ENCODE peak calls at places on chromosomes 2 and 18, in ten cellular contexts. One of them, this sample, is unnamed.

GRCh38 chr2:221018262-221018661 is 553.8 kb downstream of the EPHA4 start:
- DNase-seq in AG04450: no peak
- DNase-seq in adrenal gland: no peak
- DNase-seq in neural progenitor cell: peak
- DNase-seq in hepatocyte: no peak
- DNase-seq in PC-3: no peak
- DNase-seq in transverse colon: no peak
- DNase-seq in OCI-LY7: no peak
- DNase-seq in H9: no peak
- DNase-seq in fibroblast of lung: no peak
- DNase-seq in this sample: no peak

GRCh38 chr2:136112317-136112891 is 5.5 kb downstream of the CXCR4 start:
- DNase-seq in AG04450: no peak
- DNase-seq in adrenal gland: no peak
- DNase-seq in neural progenitor cell: peak
- DNase-seq in hepatocyte: no peak
- DNase-seq in PC-3: no peak
- DNase-seq in transverse colon: no peak
- DNase-seq in OCI-LY7: no peak
- DNase-seq in H9: no peak
- DNase-seq in fibroblast of lung: no peak
- DNase-seq in this sample: no peak

GRCh38 chr18:31558567-31558966 is 33.1 kb upstream of the TTR start:
- DNase-seq in AG04450: no peak
- DNase-seq in adrenal gland: no peak
- DNase-seq in neural progenitor cell: no peak
- DNase-seq in hepatocyte: no peak
- DNase-seq in PC-3: no peak
- DNase-seq in transverse colon: no peak
- DNase-seq in OCI-LY7: no peak
- DNase-seq in H9: no peak
- DNase-seq in fibroblast of lung: no peak
- DNase-seq in this sample: no peak

GRCh38 chr18:59047321-59047991 is 92.2 kb upstream of the SEC11C start:
- DNase-seq in AG04450: no peak
- DNase-seq in adrenal gland: no peak
- DNase-seq in neural progenitor cell: no peak
- DNase-seq in hepatocyte: no peak
- DNase-seq in PC-3: no peak
- DNase-seq in transverse colon: no peak
- DNase-seq in OCI-LY7: no peak
- DNase-seq in H9: no peak
- DNase-seq in fibroblast of lung: no peak
- DNase-seq in this sample: no peak

GRCh38 chr2:26474261-26474785 is 3.6 kb downstream of the OTOF start:
- DNase-seq in AG04450: no peak
- DNase-seq in adrenal gland: no peak
- DNase-seq in neural progenitor cell: no peak
- DNase-seq in hepatocyte: no peak
- DNase-seq in PC-3: no peak
- DNase-seq in transverse colon: no peak
- DNase-seq in OCI-LY7: no peak
- DNase-seq in H9: no peak
- DNase-seq in fibroblast of lung: no peak
- DNase-seq in this sample: no peak

GRCh38 chr2:30113617-30114293 is 33.1 kb upstream of the YPEL5 start:
- DNase-seq in AG04450: peak
- DNase-seq in adrenal gland: peak
- DNase-seq in neural progenitor cell: no peak
- DNase-seq in hepatocyte: peak
- DNase-seq in PC-3: peak
- DNase-seq in transverse colon: no peak
- DNase-seq in OCI-LY7: no peak
- DNase-seq in H9: no peak
- DNase-seq in fibroblast of lung: peak
- DNase-seq in this sample: no peak

GRCh38 chr2:178484245-178485041 is 4.2 kb downstream of the PLEKHA3 start:
- DNase-seq in AG04450: no peak
- DNase-seq in adrenal gland: peak
- DNase-seq in neural progenitor cell: no peak
- DNase-seq in hepatocyte: peak
- DNase-seq in PC-3: peak
- DNase-seq in transverse colon: no peak
- DNase-seq in OCI-LY7: no peak
- DNase-seq in H9: no peak
- DNase-seq in fibroblast of lung: peak
- DNase-seq in this sample: no peak

GRCh38 chr2:46275995-46276394 is 21.2 kb upstream of the EPAS1 start:
- DNase-seq in AG04450: no peak
- DNase-seq in adrenal gland: peak
- DNase-seq in neural progenitor cell: peak
- DNase-seq in hepatocyte: no peak
- DNase-seq in PC-3: no peak
- DNase-seq in transverse colon: peak
- DNase-seq in OCI-LY7: no peak
- DNase-seq in H9: peak
- DNase-seq in fibroblast of lung: peak
- DNase-seq in this sample: no peak

GRCh38 chr2:32647180-32647651 is 19.4 kb downstream of the TTC27 start:
- DNase-seq in AG04450: peak
- DNase-seq in adrenal gland: no peak
- DNase-seq in neural progenitor cell: no peak
- DNase-seq in hepatocyte: no peak
- DNase-seq in PC-3: no peak
- DNase-seq in transverse colon: no peak
- DNase-seq in OCI-LY7: no peak
- DNase-seq in H9: no peak
- DNase-seq in fibroblast of lung: peak
- DNase-seq in this sample: no peak

GRCh38 chr2:225468131-225468530 is 68.6 kb downstream of the NYAP2 start:
- DNase-seq in AG04450: no peak
- DNase-seq in adrenal gland: no peak
- DNase-seq in neural progenitor cell: no peak
- DNase-seq in hepatocyte: no peak
- DNase-seq in PC-3: no peak
- DNase-seq in transverse colon: no peak
- DNase-seq in OCI-LY7: no peak
- DNase-seq in H9: no peak
- DNase-seq in fibroblast of lung: peak
- DNase-seq in this sample: no peak

GRCh38 chr2:47073641-47074040 is 81.5 kb downstream of the STPG4 start:
- DNase-seq in AG04450: no peak
- DNase-seq in adrenal gland: no peak
- DNase-seq in neural progenitor cell: no peak
- DNase-seq in hepatocyte: no peak
- DNase-seq in PC-3: no peak
- DNase-seq in transverse colon: peak
- DNase-seq in OCI-LY7: no peak
- DNase-seq in H9: no peak
- DNase-seq in fibroblast of lung: no peak
- DNase-seq in this sample: no peak

GRCh38 chr18:58394607-58395425 is 234.1 kb downstream of the ALPK2 start:
- DNase-seq in AG04450: no peak
- DNase-seq in adrenal gland: no peak
- DNase-seq in neural progenitor cell: no peak
- DNase-seq in hepatocyte: no peak
- DNase-seq in PC-3: no peak
- DNase-seq in transverse colon: no peak
- DNase-seq in OCI-LY7: no peak
- DNase-seq in H9: peak
- DNase-seq in fibroblast of lung: peak
- DNase-seq in this sample: no peak

GRCh38 chr2:143553261-143553660 is 424.0 kb downstream of the ARHGAP15 start:
- DNase-seq in AG04450: no peak
- DNase-seq in adrenal gland: no peak
- DNase-seq in neural progenitor cell: no peak
- DNase-seq in hepatocyte: no peak
- DNase-seq in PC-3: no peak
- DNase-seq in transverse colon: no peak
- DNase-seq in OCI-LY7: no peak
- DNase-seq in H9: no peak
- DNase-seq in fibroblast of lung: no peak
- DNase-seq in this sample: no peak

GRCh38 chr2:216548901-216549321 is 50.3 kb downstream of the RPL37A start:
- DNase-seq in AG04450: no peak
- DNase-seq in adrenal gland: no peak
- DNase-seq in neural progenitor cell: no peak
- DNase-seq in hepatocyte: no peak
- DNase-seq in PC-3: no peak
- DNase-seq in transverse colon: no peak
- DNase-seq in OCI-LY7: no peak
- DNase-seq in H9: no peak
- DNase-seq in fibroblast of lung: no peak
- DNase-seq in this sample: no peak

GRCh38 chr2:20484810-20485611 is 38.1 kb downstream of the RHOB start:
- DNase-seq in AG04450: no peak
- DNase-seq in adrenal gland: no peak
- DNase-seq in neural progenitor cell: no peak
- DNase-seq in hepatocyte: no peak
- DNase-seq in PC-3: no peak
- DNase-seq in transverse colon: no peak
- DNase-seq in OCI-LY7: no peak
- DNase-seq in H9: no peak
- DNase-seq in fibroblast of lung: no peak
- DNase-seq in this sample: no peak

GRCh38 chr2:150469706-150470105 is 17.8 kb downstream of the RND3 start:
- DNase-seq in AG04450: no peak
- DNase-seq in adrenal gland: no peak
- DNase-seq in neural progenitor cell: no peak
- DNase-seq in hepatocyte: no peak
- DNase-seq in PC-3: no peak
- DNase-seq in transverse colon: no peak
- DNase-seq in OCI-LY7: no peak
- DNase-seq in H9: no peak
- DNase-seq in fibroblast of lung: no peak
- DNase-seq in this sample: no peak

GRCh38 chr2:128284037-128284441 is 34.6 kb downstream of the HS6ST1 start:
- DNase-seq in AG04450: no peak
- DNase-seq in adrenal gland: no peak
- DNase-seq in neural progenitor cell: no peak
- DNase-seq in hepatocyte: no peak
- DNase-seq in PC-3: no peak
- DNase-seq in transverse colon: no peak
- DNase-seq in OCI-LY7: no peak
- DNase-seq in H9: no peak
- DNase-seq in fibroblast of lung: no peak
- DNase-seq in this sample: no peak

GRCh38 chr2:85924522-85924921 is 35.7 kb upstream of the ST3GAL5 start:
- DNase-seq in AG04450: no peak
- DNase-seq in adrenal gland: peak
- DNase-seq in neural progenitor cell: no peak
- DNase-seq in hepatocyte: peak
- DNase-seq in PC-3: peak
- DNase-seq in transverse colon: peak
- DNase-seq in OCI-LY7: no peak
- DNase-seq in H9: no peak
- DNase-seq in fibroblast of lung: peak
- DNase-seq in this sample: no peak

GRCh38 chr2:120344214-120344990 is 1.5 kb upstream of the INHBB start:
- DNase-seq in AG04450: no peak
- DNase-seq in adrenal gland: no peak
- DNase-seq in neural progenitor cell: peak
- DNase-seq in hepatocyte: peak
- DNase-seq in PC-3: peak
- DNase-seq in transverse colon: no peak
- DNase-seq in OCI-LY7: no peak
- DNase-seq in H9: peak
- DNase-seq in fibroblast of lung: peak
- DNase-seq in this sample: no peak
- H3K27ac ChIP-seq in AG04450: no peak
- H3K27ac ChIP-seq in adrenal gland: no peak
- H3K27ac ChIP-seq in neural progenitor cell: no peak
- H3K27ac ChIP-seq in hepatocyte: no peak
- H3K27ac ChIP-seq in PC-3: peak
- H3K27ac ChIP-seq in transverse colon: no peak
- H3K27ac ChIP-seq in OCI-LY7: no peak
- H3K27ac ChIP-seq in H9: no peak
- H3K27ac ChIP-seq in fibroblast of lung: no peak
- H3K27ac ChIP-seq in this sample: peak

GRCh38 chr2:42927334-42928160 is 135.2 kb upstream of the HAAO start:
- DNase-seq in AG04450: no peak
- DNase-seq in adrenal gland: no peak
- DNase-seq in neural progenitor cell: peak
- DNase-seq in hepatocyte: no peak
- DNase-seq in PC-3: no peak
- DNase-seq in transverse colon: no peak
- DNase-seq in OCI-LY7: no peak
- DNase-seq in H9: no peak
- DNase-seq in fibroblast of lung: no peak
- DNase-seq in this sample: no peak
- H3K27ac ChIP-seq in AG04450: no peak
- H3K27ac ChIP-seq in adrenal gland: peak
- H3K27ac ChIP-seq in neural progenitor cell: peak
- H3K27ac ChIP-seq in hepatocyte: peak
- H3K27ac ChIP-seq in PC-3: no peak
- H3K27ac ChIP-seq in transverse colon: peak
- H3K27ac ChIP-seq in OCI-LY7: no peak
- H3K27ac ChIP-seq in H9: no peak
- H3K27ac ChIP-seq in fibroblast of lung: no peak
- H3K27ac ChIP-seq in this sample: peak

DNA sequence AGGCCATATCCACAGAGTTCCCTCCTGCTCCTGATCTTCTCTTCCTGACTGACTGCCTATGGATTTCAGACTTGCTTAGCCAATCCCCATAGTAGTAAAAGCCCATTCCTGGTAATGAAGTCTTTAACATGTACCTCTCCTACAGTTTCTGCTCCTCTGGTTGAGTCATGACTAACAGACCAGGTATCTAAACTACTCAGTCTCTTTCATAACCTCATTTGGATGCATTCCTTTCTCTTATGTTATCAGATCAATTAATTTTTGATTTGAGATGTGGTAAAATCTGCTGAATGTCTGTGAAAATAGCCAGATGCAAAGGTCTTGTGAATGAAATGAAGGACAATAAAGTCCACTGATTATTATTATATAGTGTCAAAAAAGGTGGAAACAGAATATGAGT is 198.0 kb downstream of the NBAS start:
- DNase-seq in AG04450: peak
- DNase-seq in adrenal gland: no peak
- DNase-seq in neural progenitor cell: no peak
- DNase-seq in hepatocyte: no peak
- DNase-seq in PC-3: peak
- DNase-seq in transverse colon: no peak
- DNase-seq in OCI-LY7: no peak
- DNase-seq in H9: no peak
- DNase-seq in fibroblast of lung: peak
- DNase-seq in this sample: no peak
- H3K27ac ChIP-seq in AG04450: no peak
- H3K27ac ChIP-seq in adrenal gland: no peak
- H3K27ac ChIP-seq in neural progenitor cell: no peak
- H3K27ac ChIP-seq in hepatocyte: no peak
- H3K27ac ChIP-seq in PC-3: no peak
- H3K27ac ChIP-seq in transverse colon: no peak
- H3K27ac ChIP-seq in OCI-LY7: no peak
- H3K27ac ChIP-seq in H9: no peak
- H3K27ac ChIP-seq in fibroblast of lung: no peak
- H3K27ac ChIP-seq in this sample: no peak

DNA sequence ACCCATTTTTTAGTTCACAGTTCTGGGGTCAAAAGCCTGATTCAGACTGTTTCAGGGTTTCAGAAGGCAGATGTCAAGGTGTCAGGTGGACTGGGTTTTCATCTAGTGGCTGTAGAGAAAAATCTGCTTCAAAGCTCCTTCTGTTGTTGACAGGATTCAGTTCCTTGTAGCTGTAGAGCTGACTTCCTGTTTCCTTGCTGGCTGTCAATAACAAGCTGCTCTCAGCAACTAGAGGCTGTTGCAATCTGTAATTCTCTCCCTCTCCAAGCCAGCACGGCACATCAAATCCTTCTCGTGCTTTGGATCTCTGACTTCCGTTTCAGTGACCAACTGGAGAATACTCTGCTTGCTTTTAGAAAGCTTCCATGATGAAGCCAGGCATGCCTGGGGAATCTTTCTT is 179.4 kb downstream of the DOK6 start:
- DNase-seq in AG04450: no peak
- DNase-seq in adrenal gland: no peak
- DNase-seq in neural progenitor cell: no peak
- DNase-seq in hepatocyte: no peak
- DNase-seq in PC-3: no peak
- DNase-seq in transverse colon: no peak
- DNase-seq in OCI-LY7: no peak
- DNase-seq in H9: no peak
- DNase-seq in fibroblast of lung: no peak
- DNase-seq in this sample: no peak
- H3K27ac ChIP-seq in AG04450: no peak
- H3K27ac ChIP-seq in adrenal gland: no peak
- H3K27ac ChIP-seq in neural progenitor cell: no peak
- H3K27ac ChIP-seq in hepatocyte: no peak
- H3K27ac ChIP-seq in PC-3: no peak
- H3K27ac ChIP-seq in transverse colon: no peak
- H3K27ac ChIP-seq in OCI-LY7: no peak
- H3K27ac ChIP-seq in H9: no peak
- H3K27ac ChIP-seq in fibroblast of lung: no peak
- H3K27ac ChIP-seq in this sample: no peak

This sample was measured in vagina.